ENCODE peak calls at places on chromosomes 5 and 9, in seven cellular contexts. L is GM12878, G is cardiac muscle cell, A is SK-N-SH, B is hepatocyte, W is astrocyte, J is K562. N is an unnamed sample. For H3K36me3, the result is how much of the 10 kb centered on the place peaks cover.

GRCh38 chr9:129125478-129125877 is 14.3 kb downstream of the PTPA start:
- DNase-seq in B (no peak), A (no peak), J (no peak), G (no peak), L (no peak), W (peak), N (no peak)

GRCh38 chr5:134554319-134555222 is 29.1 kb downstream of the JADE2 start:
- DNase-seq in G (no peak), J (no peak), B (peak), L (peak), A (peak), W (peak), N (no peak)

GRCh38 chr5:88707216-88707965 is 175.6 kb downstream of the MEF2C start:
- DNase-seq in W (peak), G (no peak), A (no peak), J (no peak), L (no peak), B (no peak), N (no peak)

GRCh38 chr5:23389543-23390215 is 117.7 kb upstream of the PRDM9 start:
- DNase-seq in W (no peak), G (peak), A (no peak), J (no peak), L (no peak), B (no peak), N (no peak)

GRCh38 chr5:10702911-10703491 is 58.0 kb downstream of the DAP start:
- DNase-seq in A (no peak), L (no peak), J (peak), B (peak), W (peak), G (no peak), N (no peak)

GRCh38 chr5:911601-912000 is 18.9 kb downstream of the TRIP13 start:
- DNase-seq in G (no peak), A (no peak), L (no peak), B (no peak), W (peak), J (no peak), N (no peak)

GRCh38 chr9:126613656-126614055 is at the start of gene LMX1B:
- DNase-seq in A (peak), B (no peak), G (peak), W (peak), L (no peak), J (no peak), N (no peak)

GRCh38 chr5:3194141-3194540 is 401.5 kb upstream of the IRX1 start:
- DNase-seq in L (no peak), G (no peak), A (no peak), B (no peak), W (no peak), J (no peak), N (no peak)

GRCh38 chr9:37156205-37156604 is 35.8 kb downstream of the ZCCHC7 start:
- DNase-seq in L (no peak), B (no peak), A (no peak), W (no peak), G (no peak), J (no peak), N (no peak)

GRCh38 chr5:1821862-1822261 is 20.7 kb downstream of the NDUFS6 start:
- DNase-seq in A (no peak), J (no peak), G (no peak), L (no peak), B (no peak), W (no peak), N (no peak)

GRCh38 chr5:120473332-120473731 is 9.2 kb downstream of the PRR16 start:
- DNase-seq in J (no peak), W (no peak), G (no peak), L (no peak), A (no peak), B (no peak), N (no peak)

GRCh38 chr5:345404-346195 is 24.1 kb downstream of the AHRR start:
- DNase-seq in A (peak), J (no peak), B (no peak), W (no peak), G (no peak), L (no peak), N (no peak)

GRCh38 chr5:140073296-140073695 is 30.2 kb upstream of the NRG2 start:
- DNase-seq in G (no peak), A (peak), W (no peak), J (peak), L (no peak), B (peak), N (no peak)

GRCh38 chr5:14177651-14178050 is 34.5 kb downstream of the TRIO start:
- DNase-seq in W (no peak), L (no peak), A (no peak), G (no peak), B (no peak), J (no peak), N (no peak)

GRCh38 chr9:134535171-134535570 is 106.4 kb upstream of the COL5A1 start:
- DNase-seq in J (no peak), A (no peak), L (no peak), W (no peak), G (no peak), B (no peak), N (no peak)

GRCh38 chr9:22529426-22530199 is 83.0 kb downstream of the DMRTA1 start:
- DNase-seq in A (no peak), B (no peak), W (peak), J (no peak), L (no peak), G (no peak), N (no peak)

GRCh38 chr5:59769832-59770231 is 123.7 kb downstream of the PDE4D start:
- DNase-seq in L (no peak), A (no peak), W (peak), G (no peak), J (no peak), B (no peak), N (no peak)
- H3K4me3 ChIP-seq in L (no peak), A (no peak), W (no peak), G (no peak), J (no peak), B (no peak), N (no peak)

DNA sequence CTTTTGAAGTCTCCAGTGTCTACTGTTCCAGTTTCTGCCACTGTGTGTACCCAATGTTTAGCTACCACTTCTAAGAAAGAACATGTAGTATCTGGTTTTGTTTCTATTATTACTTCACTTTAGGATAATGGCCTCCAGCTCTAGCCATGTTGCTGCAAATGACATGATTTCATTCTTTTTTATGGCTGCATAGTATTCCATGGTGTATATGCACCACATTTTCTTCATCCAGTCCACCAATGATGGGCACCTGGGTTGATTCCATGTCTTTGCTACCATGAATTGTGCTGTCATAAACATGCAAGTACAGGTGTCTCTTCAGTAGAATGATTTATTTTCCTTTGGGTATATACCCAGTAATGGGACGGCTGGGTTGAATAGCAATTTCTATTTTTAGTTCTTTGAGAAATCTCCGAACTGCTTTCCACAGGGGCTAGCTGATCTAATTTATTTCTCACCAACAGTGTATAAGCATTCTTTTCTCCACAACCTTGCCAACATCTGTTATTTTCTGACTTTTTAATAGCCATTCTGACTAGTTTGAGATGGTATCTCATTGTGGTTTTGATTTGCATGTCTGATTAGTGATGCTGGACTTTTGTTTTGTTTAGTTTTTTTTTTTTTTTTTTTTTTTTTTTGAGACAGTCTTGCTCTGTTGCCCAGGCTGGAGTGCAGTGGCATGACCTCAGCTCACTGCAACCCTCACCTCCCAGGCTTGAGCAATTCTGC is 68.9 kb downstream of the WDR41 start:
- DNase-seq in B (no peak), A (no peak), W (peak), G (no peak), J (no peak), L (no peak), N (no peak)
- TF ChIP-seq CTCF in B (no peak), A (no peak), W (no peak), G (no peak), J (no peak), L (no peak), N (no peak)

DNA sequence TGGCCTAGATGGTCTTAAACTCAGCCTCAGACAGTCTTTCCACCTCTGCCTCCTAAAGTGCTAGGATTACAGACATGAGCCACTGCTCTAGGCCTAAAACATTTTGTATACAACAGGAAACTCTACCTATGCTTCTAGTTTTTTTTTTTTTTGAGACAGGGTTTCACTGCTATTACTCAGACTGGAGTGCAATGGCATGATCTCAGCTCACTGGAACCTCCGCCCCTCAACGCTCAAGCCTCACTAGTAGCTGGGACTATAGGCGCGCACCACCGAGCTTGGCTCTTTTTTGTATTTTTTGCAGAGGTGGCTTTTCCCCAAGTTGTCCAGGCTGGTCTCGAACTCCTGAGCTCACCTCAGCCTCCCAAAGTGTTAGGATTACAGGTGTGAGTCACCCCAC is 5.4 kb downstream of the HSPA9 start:
- DNase-seq in B (no peak), A (no peak), W (peak), J (no peak), L (no peak), G (no peak), N (no peak)
- H3K36me3 ChIP-seq in B (under half), A (half or more), W (half or more), J (half or more), L (under half), G (half or more), N (under half)

GRCh38 chr5:135993894-135994514 is 34.8 kb upstream of the TGFBI start:
- DNase-seq in J (no peak), W (peak), G (no peak), B (peak), A (peak), L (no peak), N (no peak)

GRCh38 chr5:135989686-135990085 is 34.9 kb upstream of the LECT2 start:
- DNase-seq in W (no peak), A (no peak), J (no peak), L (no peak), G (no peak), B (no peak), N (no peak)

GRCh38 chr5:135990518-135991240 is 35.9 kb upstream of the LECT2 start:
- DNase-seq in B (no peak), A (no peak), W (no peak), J (no peak), L (no peak), G (no peak), N (no peak)

GRCh38 chr5:135993248-135993893 is 35.4 kb upstream of the TGFBI start:
- DNase-seq in W (peak), G (no peak), J (no peak), B (no peak), L (no peak), A (no peak), N (no peak)

DNA sequence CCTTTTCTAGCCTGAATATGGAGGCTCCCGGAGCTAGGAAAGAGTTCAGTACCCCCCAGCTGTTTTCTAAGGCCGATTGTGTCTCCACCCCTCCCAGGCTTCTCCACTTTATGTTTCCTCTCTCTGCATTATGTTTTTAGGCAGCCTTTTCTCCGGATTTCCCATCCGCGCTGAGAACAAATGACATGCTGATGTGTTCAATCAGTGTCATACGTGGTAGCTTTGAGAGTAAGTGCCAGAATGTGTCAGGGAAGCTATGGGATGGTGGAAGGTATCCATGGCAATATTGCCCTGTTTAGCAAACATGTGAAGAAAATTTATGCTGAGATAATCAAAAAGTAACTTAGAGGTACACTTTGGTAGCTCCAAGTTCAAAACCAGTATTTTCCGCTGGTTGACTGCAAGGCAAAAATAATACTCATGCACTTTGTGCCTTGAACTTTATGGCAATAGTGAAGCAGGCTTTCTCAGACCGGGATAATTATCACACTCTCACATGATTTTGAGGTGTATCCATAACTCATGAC is 36.7 kb upstream of the LECT2 start:
- DNase-seq in L (no peak), W (no peak), J (no peak), G (no peak), B (no peak), A (no peak), N (no peak)
- H3K4me3 ChIP-seq in L (no peak), W (no peak), J (no peak), G (no peak), B (no peak), A (no peak), N (no peak)

GRCh38 chr5:136062563-136063274 is 33.9 kb downstream of the TGFBI start:
- DNase-seq in A (no peak), L (no peak), J (peak), W (no peak), B (peak), G (peak), N (no peak)
- TF ChIP-seq CTCF in A (peak), L (peak), J (peak), W (peak), B (peak), G (peak), N (peak)

GRCh38 chr5:65612298-65612907 is 11.7 kb downstream of the TRIM23 start:
- DNase-seq in B (peak), L (no peak), J (no peak), W (no peak), A (no peak), G (no peak), N (no peak)
- H3K36me3 ChIP-seq in B (under half), L (under half), J (half or more), W (under half), A (half or more), G (half or more), N (under half)